ENCODE peak calls at places on chromosomes 11 and 22, in seven cellular contexts. X is H1; D is fibroblast of pulmonary artery; V is CD4-positive, alpha-beta T cell; Y is mucosa of descending colon; K is AG10803; E is IMR-90. G is an unnamed sample.

GRCh38 chr11:32200448-32200847 is 109.6 kb downstream of the RCN1 start:
- DNase-seq in X (peak; percentile 53), D (no peak), V (no peak), Y (no peak), K (no peak), E (no peak), G (no peak)

GRCh38 chr11:78397398-78397797 is 20.2 kb downstream of the GAB2 start:
- DNase-seq in X (no peak), D (no peak), V (no peak), Y (no peak), K (no peak), E (no peak), G (no peak)

GRCh38 chr11:113840932-113841664 is 34.3 kb downstream of the USP28 start:
- DNase-seq in X (no peak), D (no peak), V (no peak), Y (no peak), K (no peak), E (no peak), G (no peak)

GRCh38 chr11:73055002-73055401 is 87.1 kb downstream of the FCHSD2 start:
- DNase-seq in X (no peak), D (no peak), V (no peak), Y (no peak), K (no peak), E (no peak), G (no peak)

GRCh38 chr11:20162824-20163777 is 2.8 kb upstream of the DBX1 start:
- DNase-seq in X (peak; percentile 79), D (peak; percentile 24), V (no peak), Y (no peak), K (peak; percentile 24), E (peak; percentile 18), G (no peak)

GRCh38 chr22:24106385-24107381 is 74.6 kb upstream of the SUSD2 start:
- DNase-seq in X (peak; percentile 49), D (no peak), V (peak; percentile 40), Y (no peak), K (no peak), E (no peak), G (no peak)

GRCh38 chr11:104254347-104254746 is 90.4 kb upstream of the PDGFD start:
- DNase-seq in X (peak; percentile 87), D (peak; percentile 62), V (no peak), Y (peak; percentile 12), K (no peak), E (no peak), G (no peak)

GRCh38 chr22:39293766-39294368 is 25.6 kb downstream of the RPL3 start:
- DNase-seq in X (no peak), D (no peak), V (no peak), Y (no peak), K (no peak), E (no peak), G (no peak)

GRCh38 chr22:41431656-41432055 is 14.9 kb downstream of the TOB2 start:
- DNase-seq in X (no peak), D (no peak), V (no peak), Y (no peak), K (no peak), E (no peak), G (no peak)

GRCh38 chr22:17235149-17235655 is 16.0 kb upstream of the ADA2 start:
- DNase-seq in X (peak; percentile 73), D (no peak), V (no peak), Y (no peak), K (no peak), E (no peak), G (no peak)

GRCh38 chr11:16603890-16604783 is 134.3 kb upstream of the C11orf58 start:
- DNase-seq in X (peak; percentile 63), D (peak; percentile 21), V (no peak), Y (peak; percentile 62), K (no peak), E (peak; percentile 58), G (no peak)

GRCh38 chr22:25212337-25212736 is 7.1 kb upstream of the CRYBB2 start:
- DNase-seq in X (no peak), D (no peak), V (no peak), Y (no peak), K (no peak), E (no peak), G (no peak)

GRCh38 chr11:130808541-130808940 is 107.7 kb downstream of the SNX19 start:
- DNase-seq in X (no peak), D (no peak), V (no peak), Y (no peak), K (peak; percentile 90), E (no peak), G (no peak)

GRCh38 chr11:94762208-94762607 is 5.9 kb upstream of the AMOTL1 start:
- DNase-seq in X (no peak), D (no peak), V (no peak), Y (no peak), K (no peak), E (no peak), G (no peak)

GRCh38 chr11:19259487-19260345 is 19.0 kb upstream of the E2F8 start:
- DNase-seq in X (peak; percentile 83), D (peak; percentile 69), V (peak; percentile 45), Y (peak; percentile 62), K (peak; percentile 57), E (peak; percentile 54), G (no peak)

GRCh38 chr11:63945482-63946163 is 6.8 kb downstream of the NAA40 start:
- DNase-seq in X (peak; percentile 72), D (peak; percentile 83), V (peak; percentile 41), Y (no peak), K (peak; percentile 80), E (peak; percentile 68), G (peak; percentile 71)

GRCh38 chr22:46004105-46004866 is 27.3 kb upstream of the WNT7B start:
- DNase-seq in X (no peak), D (no peak), V (no peak), Y (peak; percentile 49), K (no peak), E (no peak), G (no peak)

GRCh38 chr11:71420455-71421241 is 27.5 kb downstream of the DHCR7 start:
- DNase-seq in X (peak; percentile 80), D (peak; percentile 60), V (no peak), Y (no peak), K (peak; percentile 42), E (peak; percentile 55), G (no peak)

GRCh38 chr11:4134844-4135243 is 40.2 kb downstream of the RRM1 start:
- DNase-seq in X (no peak), D (peak; percentile 39), V (no peak), Y (no peak), K (peak; percentile 43), E (peak; percentile 64), G (no peak)

GRCh38 chr11:57648791-57649735 is 649 bp downstream of the YPEL4 start:
- DNase-seq in X (peak; percentile 76), D (peak; percentile 42), V (no peak), Y (peak; percentile 54), K (no peak), E (no peak), G (no peak)

GRCh38 chr11:117179048-117179999 is 781 bp downstream of the SIDT2 start:
- DNase-seq in X (no peak), D (peak; percentile 52), V (peak; percentile 48), Y (peak; percentile 77), K (peak; percentile 57), E (no peak), G (no peak)

GRCh38 chr11:13238879-13239514 is 38.6 kb upstream of the BMAL1 start:
- DNase-seq in X (peak; percentile 68), D (peak; percentile 65), V (peak; percentile 34), Y (no peak), K (peak; percentile 51), E (peak; percentile 41), G (no peak)

GRCh38 chr11:68821670-68822069 is 20.0 kb downstream of the CPT1A start:
- DNase-seq in X (no peak), D (no peak), V (no peak), Y (no peak), K (no peak), E (no peak), G (no peak)
- TF ChIP-seq CTCF in X (peak; percentile 60), D (no peak), V (no peak), Y (no peak), K (no peak), E (no peak), G (no peak)

GRCh38 chr11:45266693-45267451 is 19.3 kb downstream of the SYT13 start:
- DNase-seq in X (peak; percentile 97), D (no peak), V (no peak), Y (peak; percentile 79), K (no peak), E (no peak), G (no peak)
- TF ChIP-seq CTCF in X (peak; percentile 84), D (peak; percentile 17), V (no peak), Y (peak; percentile 53), K (peak; percentile 13), E (peak; percentile 10), G (peak; percentile 62)

DNA sequence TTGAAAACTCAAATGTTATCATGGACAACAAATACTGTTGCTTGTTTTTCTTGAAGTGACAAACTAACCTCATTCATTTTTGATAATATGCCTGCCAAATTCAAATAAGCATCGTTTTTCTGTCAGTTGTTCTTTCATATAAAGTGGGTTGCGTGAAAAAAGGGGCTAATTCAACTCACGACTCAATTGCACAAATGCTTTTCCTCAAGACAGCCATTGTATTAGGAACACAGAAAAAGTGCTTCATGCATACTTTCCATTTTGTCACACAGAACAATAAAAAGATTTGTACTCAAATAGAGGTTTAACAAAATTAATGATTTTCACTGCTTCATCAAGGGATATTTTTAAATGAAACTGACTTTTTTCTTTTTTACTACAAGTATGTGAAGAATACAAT is 94.6 kb upstream of the ALKBH3 start:
- DNase-seq in X (no peak), D (no peak), V (no peak), Y (no peak), K (no peak), E (no peak), G (no peak)
- TF ChIP-seq CTCF in X (no peak), D (no peak), V (no peak), Y (no peak), K (no peak), E (no peak), G (no peak)

GRCh38 chr11:65129649-65130441 is 4.5 kb downstream of the SYVN1 start:
- DNase-seq in X (no peak), D (no peak), V (no peak), Y (no peak), K (no peak), E (no peak), G (no peak)
- TF ChIP-seq CTCF in X (peak; percentile 20), D (no peak), V (no peak), Y (no peak), K (no peak), E (no peak), G (no peak)